ENCODE peak calls at places on chromosomes 4 and X, in eight cellular contexts. O is NCI-H524; Q is occipital lobe; S is activated T-helper 1 cell treated with anti-CD3 and anti-CD28 coated beads, Interleukin-2, amount 50 U/mL, for 16 hours; M is DMS53; L is NCI-H2081; Y is sigmoid colon; U is brain microvascular endothelial cell. W is an unnamed sample.
A peak's percentile ranks its signal among the peaks of the same experiment; 100 is the strongest.

GRCh38 chr4:88022289-88022688 is 14.9 kb downstream of the PKD2 start:
- DNase-seq in O (no peak), Q (no peak), S (no peak), M (no peak), L (no peak), Y (no peak), U (no peak), W (no peak)

GRCh38 chrX:120120223-120120622 is 4.5 kb upstream of the RHOXF1 start:
- DNase-seq in O (no peak), Q (no peak), S (no peak), M (peak; percentile 43), L (no peak), Y (no peak), U (no peak), W (no peak)

GRCh38 chrX:23493941-23494374 is 159.3 kb downstream of the PTCHD1 start:
- DNase-seq in O (peak; percentile 14), Q (no peak), S (no peak), M (peak; percentile 47), L (no peak), Y (no peak), U (peak; percentile 25), W (no peak)

GRCh38 chr4:47031011-47031678 is at the start of gene GABRB1:
- DNase-seq in O (peak; percentile 75), Q (peak; percentile 56), S (no peak), M (peak; percentile 77), L (peak; percentile 25), Y (peak; percentile 69), U (peak; percentile 70), W (peak; percentile 25)

GRCh38 chrX:79161655-79162054 is 17.2 kb downstream of the GPR174 start:
- DNase-seq in O (no peak), Q (no peak), S (no peak), M (no peak), L (no peak), Y (no peak), U (no peak), W (no peak)

GRCh38 chrX:151458824-151459223 is 61.8 kb downstream of the VMA21 start:
- DNase-seq in O (no peak), Q (no peak), S (no peak), M (no peak), L (no peak), Y (no peak), U (peak; percentile 78), W (no peak)

GRCh38 chr4:15373363-15373762 is 54.5 kb upstream of the C1QTNF7 start:
- DNase-seq in O (no peak), Q (no peak), S (no peak), M (no peak), L (no peak), Y (no peak), U (no peak), W (no peak)

GRCh38 chrX:68699960-68700746 is 52.7 kb downstream of the STARD8 start:
- DNase-seq in O (no peak), Q (no peak), S (no peak), M (no peak), L (no peak), Y (no peak), U (no peak), W (no peak)

GRCh38 chr4:986949-987688 is at the start of gene IDUA:
- DNase-seq in O (peak; percentile 81), Q (peak; percentile 82), S (peak; percentile 71), M (peak; percentile 87), L (peak; percentile 30), Y (peak; percentile 86), U (peak; percentile 31), W (no peak)

GRCh38 chr4:70842761-70843435 is 3.2 kb upstream of the GRSF1 start:
- DNase-seq in O (no peak), Q (no peak), S (no peak), M (no peak), L (no peak), Y (no peak), U (no peak), W (no peak)